ENCODE peak calls at places on chromosomes 16 and 17, in eight cellular contexts. O is NCI-H748 treated with DMSO at 0.1 percent for 48 hours, G is head of caudate nucleus, B is EL, Z is HFFc6, L is memory B cell, N is erythroblast, R is lower lobe of right lung. A is an unnamed sample.
A peak's percentile ranks its signal among the peaks of the same experiment; 100 is the strongest.

GRCh38 chr17:65287040-65287439 is 149.9 kb downstream of the RGS9 start:
- DNase-seq in O (no peak), G (no peak), B (peak; percentile 84), Z (peak; percentile 23), L (no peak), N (no peak), R (no peak), A (no peak)

GRCh38 chr17:42005128-42005527 is 12.1 kb downstream of the DNAJC7 start:
- DNase-seq in O (no peak), G (no peak), B (no peak), Z (no peak), L (no peak), N (no peak), R (no peak), A (no peak)

GRCh38 chr17:9798724-9799123 is 7.3 kb upstream of the DHRS7C start:
- DNase-seq in O (peak; percentile 12), G (no peak), B (no peak), Z (no peak), L (no peak), N (no peak), R (no peak), A (no peak)

GRCh38 chr17:42849031-42849430 is 2.0 kb upstream of the AOC3 start:
- DNase-seq in O (no peak), G (no peak), B (no peak), Z (no peak), L (no peak), N (no peak), R (no peak), A (no peak)

GRCh38 chr17:78879679-78880186 is 23.3 kb downstream of the CEP295NL start:
- DNase-seq in O (no peak), G (peak; percentile 49), B (peak; percentile 96), Z (peak; percentile 76), L (no peak), N (no peak), R (no peak), A (no peak)

GRCh38 chr17:81002013-81002384 is 10.4 kb downstream of the CHMP6 start:
- DNase-seq in O (no peak), G (no peak), B (no peak), Z (no peak), L (no peak), N (no peak), R (no peak), A (no peak)

GRCh38 chr17:40281663-40282062 is 6.0 kb upstream of the CDC6 start:
- DNase-seq in O (no peak), G (no peak), B (peak; percentile 22), Z (no peak), L (no peak), N (no peak), R (no peak), A (no peak)

GRCh38 chr17:528253-528652 is 175.6 kb upstream of the RPH3AL start:
- DNase-seq in O (no peak), G (no peak), B (no peak), Z (no peak), L (no peak), N (no peak), R (no peak), A (no peak)

GRCh38 chr17:77886387-77886728 is 72.1 kb upstream of the TNRC6C start:
- DNase-seq in O (no peak), G (no peak), B (no peak), Z (no peak), L (no peak), N (peak; percentile 16), R (peak; percentile 78), A (no peak)

GRCh38 chr16:46796764-46797269 is 34.2 kb downstream of the C16orf87 start:
- DNase-seq in O (no peak), G (no peak), B (no peak), Z (no peak), L (no peak), N (no peak), R (no peak), A (no peak)

GRCh38 chr17:66450008-66450856 is 147.8 kb downstream of the PRKCA start:
- DNase-seq in O (no peak), G (no peak), B (no peak), Z (no peak), L (no peak), N (no peak), R (no peak), A (no peak)

GRCh38 chr16:84822990-84823389 is 3.2 kb downstream of the CRISPLD2 start:
- DNase-seq in O (no peak), G (no peak), B (no peak), Z (no peak), L (no peak), N (no peak), R (no peak), A (no peak)

GRCh38 chr16:11142951-11143740 is 112.9 kb downstream of the SOCS1 start:
- DNase-seq in O (no peak), G (no peak), B (no peak), Z (no peak), L (no peak), N (no peak), R (no peak), A (no peak)

GRCh38 chr16:74501484-74502479 is 80.5 kb upstream of the CLEC18B start:
- DNase-seq in O (no peak), G (peak; percentile 20), B (no peak), Z (no peak), L (no peak), N (no peak), R (no peak), A (peak; percentile 68)

GRCh38 chr16:2761472-2761871 is 9.0 kb downstream of the SRRM2 start:
- DNase-seq in O (no peak), G (no peak), B (no peak), Z (no peak), L (no peak), N (no peak), R (peak; percentile 12), A (no peak)

GRCh38 chr17:55845385-55845784 is 94.5 kb downstream of the PCTP start:
- DNase-seq in O (no peak), G (peak; percentile 57), B (peak; percentile 49), Z (peak; percentile 4), L (no peak), N (peak; percentile 7), R (peak; percentile 60), A (peak; percentile 15)

GRCh38 chr16:65510850-65511249 is 389.0 kb upstream of the CDH11 start:
- DNase-seq in O (no peak), G (no peak), B (peak; percentile 2), Z (no peak), L (no peak), N (no peak), R (no peak), A (no peak)

GRCh38 chr17:68910789-68911431 is 44.3 kb downstream of the ABCA8 start:
- DNase-seq in O (no peak), G (no peak), B (no peak), Z (no peak), L (no peak), N (no peak), R (no peak), A (no peak)

GRCh38 chr17:2004435-2004952 is 20.6 kb downstream of the RTN4RL1 start:
- DNase-seq in O (no peak), G (no peak), B (no peak), Z (no peak), L (no peak), N (no peak), R (no peak), A (no peak)

GRCh38 chr17:80212109-80212508 is 8.0 kb downstream of the SGSH start:
- DNase-seq in O (no peak), G (no peak), B (no peak), Z (no peak), L (no peak), N (no peak), R (no peak), A (no peak)

GRCh38 chr16:58492735-58493134 is 7.2 kb upstream of the NDRG4 start:
- DNase-seq in O (no peak), G (no peak), B (no peak), Z (no peak), L (no peak), N (peak; percentile 27), R (no peak), A (no peak)

GRCh38 chr17:68600123-68600880 is 865 bp downstream of the FAM20A start:
- DNase-seq in O (peak; percentile 5), G (no peak), B (no peak), Z (no peak), L (peak; percentile 15), N (no peak), R (peak; percentile 82), A (no peak)

GRCh38 chr16:67594956-67595355 is 32.6 kb downstream of the CTCF start:
- DNase-seq in O (no peak), G (no peak), B (peak; percentile 38), Z (peak; percentile 2), L (no peak), N (no peak), R (no peak), A (no peak)

GRCh38 chr17:57675427-57675826 is 69.7 kb downstream of the CCDC182 start:
- DNase-seq in O (no peak), G (no peak), B (no peak), Z (no peak), L (no peak), N (no peak), R (no peak), A (no peak)

A was measured in midbrain.